ENCODE peak calls at places on chromosomes 6 and 20, in nine cellular contexts. One of them, this sample, is unnamed.

GRCh38 chr6:130697661-130698535 is 129.3 kb upstream of the SMLR1 start:
- DNase-seq in COR-L47: peak
- DNase-seq in iris pigment epithelial cell: peak
- DNase-seq in type B pancreatic cell: no peak
- DNase-seq in H7: peak
- DNase-seq in uterus: peak
- DNase-seq in sciatic nerve: peak
- DNase-seq in NCI-H2081: peak
- DNase-seq in NCI-H1105 treated with DMSO at 0.1 percent for 48 hours: peak
- DNase-seq in this sample: no peak

GRCh38 chr20:54062812-54063280 is 7.5 kb downstream of the BCAS1 start:
- DNase-seq in COR-L47: no peak
- DNase-seq in iris pigment epithelial cell: peak
- DNase-seq in type B pancreatic cell: no peak
- DNase-seq in H7: peak
- DNase-seq in uterus: no peak
- DNase-seq in sciatic nerve: no peak
- DNase-seq in NCI-H2081: no peak
- DNase-seq in NCI-H1105 treated with DMSO at 0.1 percent for 48 hours: peak
- DNase-seq in this sample: no peak

GRCh38 chr20:62550087-62550565 is 74.3 kb upstream of the GATA5 start:
- DNase-seq in COR-L47: no peak
- DNase-seq in iris pigment epithelial cell: no peak
- DNase-seq in type B pancreatic cell: no peak
- DNase-seq in H7: no peak
- DNase-seq in uterus: peak
- DNase-seq in sciatic nerve: no peak
- DNase-seq in NCI-H2081: no peak
- DNase-seq in NCI-H1105 treated with DMSO at 0.1 percent for 48 hours: no peak
- DNase-seq in this sample: peak

GRCh38 chr6:104613416-104614001 is 246.2 kb downstream of the HACE1 start:
- DNase-seq in COR-L47: no peak
- DNase-seq in iris pigment epithelial cell: peak
- DNase-seq in type B pancreatic cell: no peak
- DNase-seq in H7: no peak
- DNase-seq in uterus: no peak
- DNase-seq in sciatic nerve: no peak
- DNase-seq in NCI-H2081: no peak
- DNase-seq in NCI-H1105 treated with DMSO at 0.1 percent for 48 hours: no peak
- DNase-seq in this sample: peak

GRCh38 chr20:41046716-41047115 is 18.1 kb downstream of the TOP1 start:
- DNase-seq in COR-L47: no peak
- DNase-seq in iris pigment epithelial cell: peak
- DNase-seq in type B pancreatic cell: no peak
- DNase-seq in H7: no peak
- DNase-seq in uterus: no peak
- DNase-seq in sciatic nerve: no peak
- DNase-seq in NCI-H2081: no peak
- DNase-seq in NCI-H1105 treated with DMSO at 0.1 percent for 48 hours: no peak
- DNase-seq in this sample: no peak

GRCh38 chr20:37333848-37334318 is 12.1 kb upstream of the SRC start:
- DNase-seq in COR-L47: no peak
- DNase-seq in iris pigment epithelial cell: no peak
- DNase-seq in type B pancreatic cell: no peak
- DNase-seq in H7: no peak
- DNase-seq in uterus: no peak
- DNase-seq in sciatic nerve: no peak
- DNase-seq in NCI-H2081: no peak
- DNase-seq in NCI-H1105 treated with DMSO at 0.1 percent for 48 hours: no peak
- DNase-seq in this sample: no peak

GRCh38 chr6:28371280-28371679 is 21.5 kb downstream of the ZKSCAN3 start:
- DNase-seq in COR-L47: no peak
- DNase-seq in iris pigment epithelial cell: no peak
- DNase-seq in type B pancreatic cell: no peak
- DNase-seq in H7: no peak
- DNase-seq in uterus: no peak
- DNase-seq in sciatic nerve: no peak
- DNase-seq in NCI-H2081: no peak
- DNase-seq in NCI-H1105 treated with DMSO at 0.1 percent for 48 hours: no peak
- DNase-seq in this sample: no peak

GRCh38 chr6:170102582-170103481 is 188.0 kb downstream of the DLL1 start:
- DNase-seq in COR-L47: no peak
- DNase-seq in iris pigment epithelial cell: no peak
- DNase-seq in type B pancreatic cell: peak
- DNase-seq in H7: peak
- DNase-seq in uterus: no peak
- DNase-seq in sciatic nerve: peak
- DNase-seq in NCI-H2081: no peak
- DNase-seq in NCI-H1105 treated with DMSO at 0.1 percent for 48 hours: no peak
- DNase-seq in this sample: peak

GRCh38 chr20:63951398-63952209 is 4.6 kb downstream of the UCKL1 start:
- DNase-seq in COR-L47: no peak
- DNase-seq in iris pigment epithelial cell: no peak
- DNase-seq in type B pancreatic cell: no peak
- DNase-seq in H7: no peak
- DNase-seq in uterus: no peak
- DNase-seq in sciatic nerve: no peak
- DNase-seq in NCI-H2081: no peak
- DNase-seq in NCI-H1105 treated with DMSO at 0.1 percent for 48 hours: no peak
- DNase-seq in this sample: no peak

GRCh38 chr20:22248052-22248667 is 336.2 kb downstream of the FOXA2 start:
- DNase-seq in COR-L47: peak
- DNase-seq in iris pigment epithelial cell: peak
- DNase-seq in type B pancreatic cell: no peak
- DNase-seq in H7: peak
- DNase-seq in uterus: no peak
- DNase-seq in sciatic nerve: no peak
- DNase-seq in NCI-H2081: peak
- DNase-seq in NCI-H1105 treated with DMSO at 0.1 percent for 48 hours: peak
- DNase-seq in this sample: no peak

GRCh38 chr6:37741757-37742400 is 44.2 kb upstream of the MDGA1 start:
- DNase-seq in COR-L47: peak
- DNase-seq in iris pigment epithelial cell: peak
- DNase-seq in type B pancreatic cell: no peak
- DNase-seq in H7: peak
- DNase-seq in uterus: no peak
- DNase-seq in sciatic nerve: no peak
- DNase-seq in NCI-H2081: no peak
- DNase-seq in NCI-H1105 treated with DMSO at 0.1 percent for 48 hours: peak
- DNase-seq in this sample: no peak

GRCh38 chr6:32973934-32974333 is 5.5 kb downstream of the BRD2 start:
- DNase-seq in COR-L47: no peak
- DNase-seq in iris pigment epithelial cell: peak
- DNase-seq in type B pancreatic cell: no peak
- DNase-seq in H7: no peak
- DNase-seq in uterus: no peak
- DNase-seq in sciatic nerve: no peak
- DNase-seq in NCI-H2081: no peak
- DNase-seq in NCI-H1105 treated with DMSO at 0.1 percent for 48 hours: peak
- DNase-seq in this sample: no peak

GRCh38 chr20:38554986-38555385 is 26.0 kb upstream of the ADIG start:
- DNase-seq in COR-L47: no peak
- DNase-seq in iris pigment epithelial cell: peak
- DNase-seq in type B pancreatic cell: no peak
- DNase-seq in H7: no peak
- DNase-seq in uterus: no peak
- DNase-seq in sciatic nerve: no peak
- DNase-seq in NCI-H2081: no peak
- DNase-seq in NCI-H1105 treated with DMSO at 0.1 percent for 48 hours: no peak
- DNase-seq in this sample: no peak

GRCh38 chr6:8539446-8539845 is 104.1 kb upstream of the SLC35B3 start:
- DNase-seq in COR-L47: no peak
- DNase-seq in iris pigment epithelial cell: peak
- DNase-seq in type B pancreatic cell: no peak
- DNase-seq in H7: peak
- DNase-seq in uterus: no peak
- DNase-seq in sciatic nerve: no peak
- DNase-seq in NCI-H2081: no peak
- DNase-seq in NCI-H1105 treated with DMSO at 0.1 percent for 48 hours: peak
- DNase-seq in this sample: no peak

GRCh38 chr6:14932485-14933178 is 313.2 kb upstream of the JARID2 start:
- DNase-seq in COR-L47: no peak
- DNase-seq in iris pigment epithelial cell: no peak
- DNase-seq in type B pancreatic cell: no peak
- DNase-seq in H7: peak
- DNase-seq in uterus: no peak
- DNase-seq in sciatic nerve: no peak
- DNase-seq in NCI-H2081: no peak
- DNase-seq in NCI-H1105 treated with DMSO at 0.1 percent for 48 hours: no peak
- DNase-seq in this sample: no peak

GRCh38 chr6:101208152-101208551 is 185.4 kb upstream of the GRIK2 start:
- DNase-seq in COR-L47: no peak
- DNase-seq in iris pigment epithelial cell: no peak
- DNase-seq in type B pancreatic cell: no peak
- DNase-seq in H7: no peak
- DNase-seq in uterus: no peak
- DNase-seq in sciatic nerve: no peak
- DNase-seq in NCI-H2081: no peak
- DNase-seq in NCI-H1105 treated with DMSO at 0.1 percent for 48 hours: no peak
- DNase-seq in this sample: no peak

GRCh38 chr6:162713926-162714759 is 13.4 kb downstream of the PRKN start:
- DNase-seq in COR-L47: no peak
- DNase-seq in iris pigment epithelial cell: no peak
- DNase-seq in type B pancreatic cell: no peak
- DNase-seq in H7: no peak
- DNase-seq in uterus: no peak
- DNase-seq in sciatic nerve: no peak
- DNase-seq in NCI-H2081: no peak
- DNase-seq in NCI-H1105 treated with DMSO at 0.1 percent for 48 hours: no peak
- DNase-seq in this sample: no peak

GRCh38 chr6:159217595-159218275 is 48.5 kb downstream of the FNDC1 start:
- DNase-seq in COR-L47: peak
- DNase-seq in iris pigment epithelial cell: peak
- DNase-seq in type B pancreatic cell: no peak
- DNase-seq in H7: peak
- DNase-seq in uterus: no peak
- DNase-seq in sciatic nerve: no peak
- DNase-seq in NCI-H2081: no peak
- DNase-seq in NCI-H1105 treated with DMSO at 0.1 percent for 48 hours: peak
- DNase-seq in this sample: peak

GRCh38 chr6:169859401-169859977 is 108.1 kb downstream of the ERMARD start:
- DNase-seq in COR-L47: no peak
- DNase-seq in iris pigment epithelial cell: no peak
- DNase-seq in type B pancreatic cell: peak
- DNase-seq in H7: peak
- DNase-seq in uterus: no peak
- DNase-seq in sciatic nerve: peak
- DNase-seq in NCI-H2081: no peak
- DNase-seq in NCI-H1105 treated with DMSO at 0.1 percent for 48 hours: no peak
- DNase-seq in this sample: no peak

GRCh38 chr6:142377112-142377848 is 75.5 kb downstream of the ADGRG6 start:
- DNase-seq in COR-L47: peak
- DNase-seq in iris pigment epithelial cell: peak
- DNase-seq in type B pancreatic cell: no peak
- DNase-seq in H7: peak
- DNase-seq in uterus: no peak
- DNase-seq in sciatic nerve: peak
- DNase-seq in NCI-H2081: peak
- DNase-seq in NCI-H1105 treated with DMSO at 0.1 percent for 48 hours: peak
- DNase-seq in this sample: peak

GRCh38 chr20:46145646-46146045 is 27.5 kb downstream of the CD40 start:
- DNase-seq in COR-L47: peak
- DNase-seq in iris pigment epithelial cell: no peak
- DNase-seq in type B pancreatic cell: no peak
- DNase-seq in H7: peak
- DNase-seq in uterus: no peak
- DNase-seq in sciatic nerve: no peak
- DNase-seq in NCI-H2081: peak
- DNase-seq in NCI-H1105 treated with DMSO at 0.1 percent for 48 hours: no peak
- DNase-seq in this sample: no peak

GRCh38 chr6:1584996-1585668 is 24.6 kb upstream of the FOXC1 start:
- DNase-seq in COR-L47: no peak
- DNase-seq in iris pigment epithelial cell: no peak
- DNase-seq in type B pancreatic cell: peak
- DNase-seq in H7: no peak
- DNase-seq in uterus: no peak
- DNase-seq in sciatic nerve: no peak
- DNase-seq in NCI-H2081: no peak
- DNase-seq in NCI-H1105 treated with DMSO at 0.1 percent for 48 hours: peak
- DNase-seq in this sample: no peak

GRCh38 chr6:86936834-86937218 is 502 bp upstream of the HTR1E start:
- DNase-seq in COR-L47: no peak
- DNase-seq in iris pigment epithelial cell: no peak
- DNase-seq in type B pancreatic cell: peak
- DNase-seq in H7: no peak
- DNase-seq in uterus: no peak
- DNase-seq in sciatic nerve: no peak
- DNase-seq in NCI-H2081: no peak
- DNase-seq in NCI-H1105 treated with DMSO at 0.1 percent for 48 hours: no peak
- DNase-seq in this sample: no peak

GRCh38 chr6:143542915-143543314 is 31.4 kb upstream of the FUCA2 start:
- DNase-seq in COR-L47: no peak
- DNase-seq in iris pigment epithelial cell: no peak
- DNase-seq in type B pancreatic cell: no peak
- DNase-seq in H7: no peak
- DNase-seq in uterus: no peak
- DNase-seq in sciatic nerve: no peak
- DNase-seq in NCI-H2081: no peak
- DNase-seq in NCI-H1105 treated with DMSO at 0.1 percent for 48 hours: no peak
- DNase-seq in this sample: no peak

GRCh38 chr6:31717499-31718222 is 2.5 kb downstream of the LY6G6D start:
- DNase-seq in COR-L47: no peak
- DNase-seq in iris pigment epithelial cell: no peak
- DNase-seq in type B pancreatic cell: no peak
- DNase-seq in H7: peak
- DNase-seq in uterus: no peak
- DNase-seq in sciatic nerve: no peak
- DNase-seq in NCI-H2081: no peak
- DNase-seq in NCI-H1105 treated with DMSO at 0.1 percent for 48 hours: no peak
- DNase-seq in this sample: peak

GRCh38 chr20:1822564-1823420 is 72.4 kb upstream of the SIRPA start:
- DNase-seq in COR-L47: no peak
- DNase-seq in iris pigment epithelial cell: peak
- DNase-seq in type B pancreatic cell: no peak
- DNase-seq in H7: no peak
- DNase-seq in uterus: no peak
- DNase-seq in sciatic nerve: no peak
- DNase-seq in NCI-H2081: no peak
- DNase-seq in NCI-H1105 treated with DMSO at 0.1 percent for 48 hours: no peak
- DNase-seq in this sample: peak

GRCh38 chr6:167849846-167850459 is 23.2 kb downstream of the AFDN start:
- DNase-seq in COR-L47: no peak
- DNase-seq in iris pigment epithelial cell: peak
- DNase-seq in type B pancreatic cell: no peak
- DNase-seq in H7: no peak
- DNase-seq in uterus: no peak
- DNase-seq in sciatic nerve: no peak
- DNase-seq in NCI-H2081: no peak
- DNase-seq in NCI-H1105 treated with DMSO at 0.1 percent for 48 hours: no peak
- DNase-seq in this sample: peak

GRCh38 chr6:27049863-27050781 is 197.4 kb upstream of the PRSS16 start:
- DNase-seq in COR-L47: no peak
- DNase-seq in iris pigment epithelial cell: no peak
- DNase-seq in type B pancreatic cell: no peak
- DNase-seq in H7: peak
- DNase-seq in uterus: no peak
- DNase-seq in sciatic nerve: no peak
- DNase-seq in NCI-H2081: no peak
- DNase-seq in NCI-H1105 treated with DMSO at 0.1 percent for 48 hours: peak
- DNase-seq in this sample: peak

GRCh38 chr6:51959744-51960383 is 127.5 kb downstream of the PKHD1 start:
- DNase-seq in COR-L47: peak
- DNase-seq in iris pigment epithelial cell: peak
- DNase-seq in type B pancreatic cell: peak
- DNase-seq in H7: peak
- DNase-seq in uterus: no peak
- DNase-seq in sciatic nerve: peak
- DNase-seq in NCI-H2081: peak
- DNase-seq in NCI-H1105 treated with DMSO at 0.1 percent for 48 hours: peak
- DNase-seq in this sample: peak

GRCh38 chr6:3696525-3696924 is 55.0 kb downstream of the PXDC1 start:
- DNase-seq in COR-L47: no peak
- DNase-seq in iris pigment epithelial cell: peak
- DNase-seq in type B pancreatic cell: no peak
- DNase-seq in H7: no peak
- DNase-seq in uterus: no peak
- DNase-seq in sciatic nerve: no peak
- DNase-seq in NCI-H2081: no peak
- DNase-seq in NCI-H1105 treated with DMSO at 0.1 percent for 48 hours: no peak
- DNase-seq in this sample: no peak

GRCh38 chr6:137451926-137452325 is 42.3 kb downstream of the OLIG3 start:
- DNase-seq in COR-L47: no peak
- DNase-seq in iris pigment epithelial cell: peak
- DNase-seq in type B pancreatic cell: no peak
- DNase-seq in H7: no peak
- DNase-seq in uterus: no peak
- DNase-seq in sciatic nerve: no peak
- DNase-seq in NCI-H2081: no peak
- DNase-seq in NCI-H1105 treated with DMSO at 0.1 percent for 48 hours: no peak
- DNase-seq in this sample: no peak